ENCODE peak calls at places on chromosome 20, in six cellular contexts. B is lung, C is pancreas, N is vagina, S is brain microvascular endothelial cell, I is cardiac muscle cell. F is an unnamed sample.

GRCh38 chr20:60467078-60467477 is 508.9 kb downstream of the CDH26 start:
- DNase-seq in S (no peak), I (no peak), C (no peak), B (no peak), N (peak; percentile 74), F (no peak)

GRCh38 chr20:19284400-19285178 is 72.1 kb downstream of the SLC24A3 start:
- DNase-seq in I (no peak), N (no peak), C (no peak), B (no peak), S (no peak), F (no peak)

GRCh38 chr20:53937929-53938367 is 132.4 kb downstream of the BCAS1 start:
- DNase-seq in S (no peak), N (peak; percentile 79), B (no peak), I (no peak), C (no peak), F (no peak)

GRCh38 chr20:10501377-10501776 is 66.3 kb downstream of the SLX4IP start:
- DNase-seq in B (peak; percentile 56), I (no peak), N (no peak), C (no peak), S (no peak), F (no peak)

GRCh38 chr20:52143277-52143676 is 48.3 kb downstream of the ZFP64 start:
- DNase-seq in C (no peak), S (no peak), I (no peak), B (no peak), N (no peak), F (no peak)

GRCh38 chr20:50992733-50993457 is 30.0 kb downstream of the KCNG1 start:
- DNase-seq in C (no peak), S (peak; percentile 85), N (no peak), I (peak; percentile 77), B (no peak), F (peak; percentile 33)

GRCh38 chr20:22529150-22530019 is 55.0 kb downstream of the FOXA2 start:
- DNase-seq in B (no peak), S (no peak), I (no peak), C (no peak), N (peak; percentile 54), F (no peak)

GRCh38 chr20:31869942-31870702 is at the start of the genes DUSP15 and TTLL9:
- DNase-seq in S (no peak), I (peak; percentile 68), N (peak; percentile 85), B (peak; percentile 32), C (peak; percentile 48), F (peak; percentile 60)

GRCh38 chr20:13441388-13441787 is 197.3 kb downstream of the TASP1 start:
- DNase-seq in I (no peak), B (no peak), S (no peak), N (no peak), C (no peak), F (peak; percentile 62)

GRCh38 chr20:50189681-50190250 is 864 bp upstream of the CEBPB start:
- DNase-seq in B (peak; percentile 69), S (no peak), I (no peak), N (peak; percentile 92), C (peak; percentile 89), F (peak; percentile 54)

GRCh38 chr20:19491241-19491640 is 266.8 kb upstream of the RIN2 start:
- DNase-seq in C (no peak), S (no peak), N (no peak), I (no peak), B (no peak), F (no peak)

GRCh38 chr20:13222319-13222716 is 1.2 kb downstream of the ISM1 start:
- DNase-seq in S (no peak), C (no peak), N (no peak), B (no peak), I (no peak), F (no peak)

GRCh38 chr20:44930517-44931168 is 20.8 kb downstream of the PABPC1L start:
- DNase-seq in S (no peak), I (no peak), B (no peak), N (no peak), C (no peak), F (no peak)

GRCh38 chr20:44750081-44750805 is 4.6 kb downstream of the KCNK15 start:
- DNase-seq in S (no peak), B (no peak), C (peak; percentile 17), N (no peak), I (no peak), F (no peak)

GRCh38 chr20:16761305-16761829 is 13.2 kb downstream of the OTOR start:
- DNase-seq in N (no peak), B (peak; percentile 45), C (no peak), S (peak; percentile 59), I (peak; percentile 80), F (peak; percentile 49)

GRCh38 chr20:50642288-50642803 is 49.0 kb downstream of the RIPOR3 start:
- DNase-seq in I (no peak), S (no peak), N (no peak), B (no peak), C (no peak), F (peak; percentile 88)

GRCh38 chr20:41848180-41848579 is 230.0 kb upstream of the CHD6 start:
- DNase-seq in B (no peak), S (no peak), N (no peak), C (no peak), I (no peak), F (no peak)

GRCh38 chr20:51393566-51393965 is 149.0 kb downstream of the NFATC2 start:
- DNase-seq in S (no peak), B (no peak), N (no peak), I (peak; percentile 69), C (no peak), F (no peak)

GRCh38 chr20:1086273-1087213 is 31.9 kb upstream of the PSMF1 start:
- DNase-seq in C (no peak), N (no peak), I (no peak), S (no peak), B (no peak), F (peak; percentile 12)

GRCh38 chr20:20759132-20759531 is 46.7 kb upstream of the RALGAPA2 start:
- DNase-seq in S (no peak), C (no peak), N (peak; percentile 32), I (no peak), B (no peak), F (no peak)

GRCh38 chr20:13571662-13572061 is 67.1 kb downstream of the TASP1 start:
- DNase-seq in N (no peak), I (no peak), B (no peak), C (no peak), S (no peak), F (no peak)

GRCh38 chr20:53752583-53752970 is 158.9 kb upstream of the ZNF217 start:
- DNase-seq in N (no peak), B (no peak), I (no peak), S (no peak), C (no peak), F (no peak)

GRCh38 chr20:25695532-25696383 is 895 bp downstream of the ZNF337 start:
- DNase-seq in C (no peak), S (no peak), I (no peak), B (no peak), N (no peak), F (no peak)

GRCh38 chr20:5531318-5532081 is 214.7 kb upstream of the PROKR2 start:
- DNase-seq in S (peak; percentile 28), I (no peak), B (no peak), N (no peak), C (no peak), F (no peak)

GRCh38 chr20:42985628-42986027 is 204.1 kb downstream of the PTPRT start:
- DNase-seq in I (no peak), S (no peak), C (no peak), N (no peak), B (no peak), F (no peak)
- TF ChIP-seq CTCF in I (no peak), S (no peak), C (no peak), N (no peak), B (no peak), F (no peak)

GRCh38 chr20:63495771-63496403 is 3.0 kb downstream of the EEF1A2 start:
- DNase-seq in C (peak; percentile 85), I (peak; percentile 82), S (no peak), B (peak; percentile 73), N (no peak), F (peak; percentile 77)
- H3K4me3 ChIP-seq in C (peak overlapping the region; percentile 29), I (no peak overlapping the region), S (no peak overlapping the region), B (no peak overlapping the region), N (peak overlapping the region; percentile 31), F (peak overlapping the region; percentile 0)

GRCh38 chr20:46367234-46367633 is 39.2 kb downstream of the ELMO2 start:
- DNase-seq in S (no peak), N (no peak), B (no peak), C (no peak), I (no peak), F (no peak)
- H3K27ac ChIP-seq in S (no peak overlapping the region), N (no peak overlapping the region), B (no peak overlapping the region), C (no peak overlapping the region), I (no peak overlapping the region), F (no peak overlapping the region)

DNA sequence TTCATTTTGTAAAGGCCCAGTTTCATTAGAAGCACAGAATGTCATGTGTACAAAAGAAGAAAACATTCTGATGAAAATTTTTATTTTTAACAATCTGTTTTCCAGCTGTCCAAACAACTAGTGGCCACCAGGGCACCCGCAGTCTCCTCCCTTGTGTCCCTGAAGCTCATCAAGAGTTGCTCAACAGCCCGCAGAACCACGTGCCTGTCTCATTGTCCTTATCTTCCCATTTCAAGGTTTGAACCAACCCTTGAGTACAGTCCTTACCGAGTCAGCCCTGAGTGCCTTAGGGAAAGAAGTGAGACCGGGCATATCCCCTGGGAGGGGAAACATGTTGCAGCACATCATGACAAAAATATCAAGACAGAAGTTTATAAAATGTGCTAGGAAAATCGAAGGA is 15.9 kb upstream of the ZNF133 start:
- DNase-seq in S (peak; percentile 29), C (no peak), I (no peak), N (no peak), B (no peak), F (no peak)
- TF ChIP-seq CTCF in S (peak; percentile 43), C (no peak), I (no peak), N (no peak), B (no peak), F (no peak)